ENCODE peak calls at places on chromosomes 2 and 18, in six cellular contexts. One of them, this sample, is unnamed.

GRCh38 chr2:2507471-2507997 is 176.5 kb upstream of the MYT1L start:
- DNase-seq in MCF 10A: no peak
- DNase-seq in progenitor cell of endocrine pancreas: no peak
- DNase-seq in fibroblast of mammary gland: no peak
- DNase-seq in RWPE1: no peak
- DNase-seq in testis: no peak
- DNase-seq in this sample: no peak

GRCh38 chr2:47221956-47222355 is 66.8 kb upstream of the STPG4 start:
- DNase-seq in progenitor cell of endocrine pancreas: no peak
- DNase-seq in fibroblast of mammary gland: peak
- DNase-seq in testis: no peak
- DNase-seq in MCF 10A: peak
- DNase-seq in RWPE1: no peak
- DNase-seq in this sample: no peak

GRCh38 chr2:215794829-215795546 is 218.4 kb downstream of the MREG start:
- DNase-seq in fibroblast of mammary gland: no peak
- DNase-seq in testis: no peak
- DNase-seq in progenitor cell of endocrine pancreas: peak
- DNase-seq in MCF 10A: no peak
- DNase-seq in RWPE1: no peak
- DNase-seq in this sample: no peak

GRCh38 chr2:207403141-207403540 is 126.6 kb upstream of the CREB1 start:
- DNase-seq in fibroblast of mammary gland: no peak
- DNase-seq in testis: no peak
- DNase-seq in MCF 10A: no peak
- DNase-seq in progenitor cell of endocrine pancreas: no peak
- DNase-seq in RWPE1: no peak
- DNase-seq in this sample: no peak

GRCh38 chr18:48926420-48926857 is 24.3 kb downstream of the SMAD7 start:
- DNase-seq in fibroblast of mammary gland: no peak
- DNase-seq in progenitor cell of endocrine pancreas: no peak
- DNase-seq in MCF 10A: no peak
- DNase-seq in RWPE1: no peak
- DNase-seq in testis: no peak
- DNase-seq in this sample: no peak

GRCh38 chr2:53077413-53077812 is 690.2 kb upstream of the CHAC2 start:
- DNase-seq in testis: no peak
- DNase-seq in progenitor cell of endocrine pancreas: no peak
- DNase-seq in RWPE1: no peak
- DNase-seq in fibroblast of mammary gland: no peak
- DNase-seq in MCF 10A: no peak
- DNase-seq in this sample: no peak

GRCh38 chr2:237122214-237122666 is 36.6 kb downstream of the COPS8 start:
- DNase-seq in progenitor cell of endocrine pancreas: peak
- DNase-seq in testis: peak
- DNase-seq in RWPE1: peak
- DNase-seq in MCF 10A: peak
- DNase-seq in fibroblast of mammary gland: peak
- DNase-seq in this sample: peak

GRCh38 chr2:177599072-177599688 is 206.6 kb downstream of the AGPS start:
- DNase-seq in progenitor cell of endocrine pancreas: no peak
- DNase-seq in fibroblast of mammary gland: no peak
- DNase-seq in RWPE1: no peak
- DNase-seq in testis: peak
- DNase-seq in MCF 10A: no peak
- DNase-seq in this sample: no peak

GRCh38 chr2:120564213-120565094 is 171.2 kb upstream of the GLI2 start:
- DNase-seq in fibroblast of mammary gland: no peak
- DNase-seq in RWPE1: peak
- DNase-seq in MCF 10A: peak
- DNase-seq in testis: no peak
- DNase-seq in progenitor cell of endocrine pancreas: peak
- DNase-seq in this sample: no peak

GRCh38 chr18:58784601-58785137 is 80.0 kb upstream of the ZNF532 start:
- DNase-seq in MCF 10A: no peak
- DNase-seq in RWPE1: no peak
- DNase-seq in progenitor cell of endocrine pancreas: no peak
- DNase-seq in fibroblast of mammary gland: no peak
- DNase-seq in testis: no peak
- DNase-seq in this sample: no peak

GRCh38 chr2:218003994-218004419 is 1.2 kb upstream of the TNS1 start:
- DNase-seq in progenitor cell of endocrine pancreas: no peak
- DNase-seq in MCF 10A: peak
- DNase-seq in fibroblast of mammary gland: peak
- DNase-seq in testis: peak
- DNase-seq in RWPE1: no peak
- DNase-seq in this sample: no peak

GRCh38 chr18:80041424-80041823 is 7.2 kb downstream of the RBFA start:
- DNase-seq in progenitor cell of endocrine pancreas: no peak
- DNase-seq in testis: no peak
- DNase-seq in RWPE1: no peak
- DNase-seq in MCF 10A: no peak
- DNase-seq in fibroblast of mammary gland: no peak
- DNase-seq in this sample: no peak

GRCh38 chr2:238817931-238818330 is 30.0 kb upstream of the TWIST2 start:
- DNase-seq in MCF 10A: no peak
- DNase-seq in progenitor cell of endocrine pancreas: no peak
- DNase-seq in fibroblast of mammary gland: no peak
- DNase-seq in RWPE1: no peak
- DNase-seq in testis: no peak
- DNase-seq in this sample: no peak

GRCh38 chr2:179636100-179636980 is 225.1 kb downstream of the ZNF385B start:
- DNase-seq in MCF 10A: no peak
- DNase-seq in RWPE1: no peak
- DNase-seq in progenitor cell of endocrine pancreas: no peak
- DNase-seq in testis: no peak
- DNase-seq in fibroblast of mammary gland: no peak
- DNase-seq in this sample: no peak

GRCh38 chr2:191228861-191229260 is 16.3 kb upstream of the MYO1B start:
- DNase-seq in progenitor cell of endocrine pancreas: no peak
- DNase-seq in testis: no peak
- DNase-seq in MCF 10A: no peak
- DNase-seq in fibroblast of mammary gland: no peak
- DNase-seq in RWPE1: no peak
- DNase-seq in this sample: no peak

GRCh38 chr2:237384672-237385020 is 29.3 kb downstream of the COL6A3 start:
- DNase-seq in fibroblast of mammary gland: no peak
- DNase-seq in progenitor cell of endocrine pancreas: no peak
- DNase-seq in RWPE1: no peak
- DNase-seq in testis: no peak
- DNase-seq in MCF 10A: no peak
- DNase-seq in this sample: no peak

GRCh38 chr2:120344991-120345975 is 653 bp upstream of the INHBB start:
- DNase-seq in MCF 10A: peak
- DNase-seq in RWPE1: no peak
- DNase-seq in fibroblast of mammary gland: no peak
- DNase-seq in testis: no peak
- DNase-seq in progenitor cell of endocrine pancreas: no peak
- DNase-seq in this sample: peak

GRCh38 chr2:19989342-19989680 is 594 bp downstream of the WDR35 start:
- DNase-seq in testis: no peak
- DNase-seq in fibroblast of mammary gland: no peak
- DNase-seq in RWPE1: no peak
- DNase-seq in MCF 10A: no peak
- DNase-seq in progenitor cell of endocrine pancreas: no peak
- DNase-seq in this sample: no peak

GRCh38 chr2:230411484-230412368 is 4.3 kb upstream of the SP100 start:
- DNase-seq in RWPE1: peak
- DNase-seq in fibroblast of mammary gland: peak
- DNase-seq in testis: peak
- DNase-seq in progenitor cell of endocrine pancreas: peak
- DNase-seq in MCF 10A: peak
- DNase-seq in this sample: peak
- TF ChIP-seq CTCF in RWPE1: no peak
- TF ChIP-seq CTCF in fibroblast of mammary gland: no peak
- TF ChIP-seq CTCF in testis: no peak
- TF ChIP-seq CTCF in progenitor cell of endocrine pancreas: no peak
- TF ChIP-seq CTCF in MCF 10A: no peak
- TF ChIP-seq CTCF in this sample: no peak

GRCh38 chr2:21759819-21760218 is 636.1 kb downstream of the TDRD15 start:
- DNase-seq in fibroblast of mammary gland: no peak
- DNase-seq in progenitor cell of endocrine pancreas: no peak
- DNase-seq in MCF 10A: no peak
- DNase-seq in RWPE1: no peak
- DNase-seq in testis: no peak
- DNase-seq in this sample: no peak

GRCh38 chr2:21757805-21758204 is 634.0 kb downstream of the TDRD15 start:
- DNase-seq in testis: no peak
- DNase-seq in progenitor cell of endocrine pancreas: no peak
- DNase-seq in MCF 10A: no peak
- DNase-seq in RWPE1: no peak
- DNase-seq in fibroblast of mammary gland: no peak
- DNase-seq in this sample: no peak

GRCh38 chr2:21748501-21748900 is 624.7 kb downstream of the TDRD15 start:
- DNase-seq in MCF 10A: no peak
- DNase-seq in RWPE1: no peak
- DNase-seq in testis: no peak
- DNase-seq in fibroblast of mammary gland: no peak
- DNase-seq in progenitor cell of endocrine pancreas: no peak
- DNase-seq in this sample: no peak

DNA sequence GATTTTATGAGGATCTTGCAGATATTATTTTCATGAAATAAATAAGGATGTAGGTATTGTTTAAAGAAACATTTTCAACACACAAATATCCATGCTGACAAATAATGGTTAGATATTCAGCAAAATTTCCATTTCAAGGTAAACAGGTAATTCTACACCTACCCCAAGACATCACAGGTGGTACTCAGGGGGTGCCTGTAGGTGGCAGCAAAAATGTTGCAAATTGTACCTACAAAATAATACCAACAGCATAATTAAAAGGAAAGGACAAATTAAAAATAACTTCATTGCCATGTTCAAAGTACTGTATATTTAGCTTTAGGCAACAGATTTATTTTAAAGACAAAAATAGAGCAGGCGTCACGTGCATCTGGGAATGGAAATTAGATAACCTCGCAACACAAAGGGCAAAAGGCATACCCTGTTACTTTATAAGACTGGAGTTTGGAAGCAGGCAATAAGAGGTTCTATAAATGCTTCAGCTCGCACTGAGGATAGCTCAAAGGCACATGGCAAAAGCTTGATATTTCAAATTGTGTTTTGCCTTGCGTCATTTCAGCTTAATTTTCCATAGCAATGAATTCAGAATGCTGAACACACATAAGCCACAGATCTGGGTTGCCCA is 630.5 kb downstream of the TDRD15 start:
- DNase-seq in testis: no peak
- DNase-seq in RWPE1: no peak
- DNase-seq in MCF 10A: no peak
- DNase-seq in fibroblast of mammary gland: no peak
- DNase-seq in progenitor cell of endocrine pancreas: no peak
- DNase-seq in this sample: no peak
- TF ChIP-seq CTCF in testis: no peak
- TF ChIP-seq CTCF in RWPE1: peak
- TF ChIP-seq CTCF in MCF 10A: peak
- TF ChIP-seq CTCF in fibroblast of mammary gland: peak
- TF ChIP-seq CTCF in progenitor cell of endocrine pancreas: peak
- TF ChIP-seq CTCF in this sample: no peak

GRCh38 chr2:74507145-74507925 is at the start of gene PCGF1:
- DNase-seq in progenitor cell of endocrine pancreas: peak
- DNase-seq in testis: peak
- DNase-seq in MCF 10A: peak
- DNase-seq in RWPE1: peak
- DNase-seq in fibroblast of mammary gland: peak
- DNase-seq in this sample: peak
- TF ChIP-seq CTCF in progenitor cell of endocrine pancreas: peak
- TF ChIP-seq CTCF in testis: peak
- TF ChIP-seq CTCF in MCF 10A: no peak
- TF ChIP-seq CTCF in RWPE1: peak
- TF ChIP-seq CTCF in fibroblast of mammary gland: peak
- TF ChIP-seq CTCF in this sample: peak

GRCh38 chr2:31886700-31887099 is 124.1 kb downstream of the MEMO1 start:
- DNase-seq in progenitor cell of endocrine pancreas: no peak
- DNase-seq in fibroblast of mammary gland: peak
- DNase-seq in testis: no peak
- DNase-seq in RWPE1: no peak
- DNase-seq in MCF 10A: peak
- DNase-seq in this sample: no peak
- TF ChIP-seq CTCF in progenitor cell of endocrine pancreas: peak
- TF ChIP-seq CTCF in fibroblast of mammary gland: peak
- TF ChIP-seq CTCF in testis: no peak
- TF ChIP-seq CTCF in RWPE1: no peak
- TF ChIP-seq CTCF in MCF 10A: peak
- TF ChIP-seq CTCF in this sample: no peak

GRCh38 chr2:77434880-77435279 is 87.3 kb downstream of the LRRTM4 start:
- DNase-seq in MCF 10A: no peak
- DNase-seq in fibroblast of mammary gland: no peak
- DNase-seq in RWPE1: no peak
- DNase-seq in testis: no peak
- DNase-seq in progenitor cell of endocrine pancreas: no peak
- DNase-seq in this sample: no peak
- TF ChIP-seq CTCF in MCF 10A: no peak
- TF ChIP-seq CTCF in fibroblast of mammary gland: no peak
- TF ChIP-seq CTCF in RWPE1: no peak
- TF ChIP-seq CTCF in testis: no peak
- TF ChIP-seq CTCF in progenitor cell of endocrine pancreas: peak
- TF ChIP-seq CTCF in this sample: no peak

GRCh38 chr2:185980944-185981343 is 242.3 kb downstream of the FSIP2 start:
- DNase-seq in progenitor cell of endocrine pancreas: no peak
- DNase-seq in MCF 10A: no peak
- DNase-seq in testis: no peak
- DNase-seq in RWPE1: no peak
- DNase-seq in fibroblast of mammary gland: no peak
- DNase-seq in this sample: no peak
- TF ChIP-seq CTCF in progenitor cell of endocrine pancreas: no peak
- TF ChIP-seq CTCF in MCF 10A: no peak
- TF ChIP-seq CTCF in testis: no peak
- TF ChIP-seq CTCF in RWPE1: no peak
- TF ChIP-seq CTCF in fibroblast of mammary gland: no peak
- TF ChIP-seq CTCF in this sample: no peak

This sample was measured in GM20000.